ENCODE peak calls at places on chromosome 6, in seven cellular contexts. One of them, this sample, is unnamed.

GRCh38 chr6:106619223-106619622 is 10.1 kb downstream of the RTN4IP1 start:
- DNase-seq in activated effector memory CD4-positive, alpha-beta T cell treated with anti-CD3 and anti-CD28 coated beads, Interleukin-2, amount 50 U/mL, for 16 hours: no peak
- DNase-seq in fibroblast of mammary gland: no peak
- DNase-seq in ovary: no peak
- DNase-seq in BJ: no peak
- DNase-seq in stimulated activated CD8-positive, alpha-beta memory T cell treated with anti-CD3 and anti-CD28 coated beads, Interleukin-7, amount 100 ng/mL, for 48 hours: no peak
- DNase-seq in LoVo: no peak
- DNase-seq in this sample: no peak

GRCh38 chr6:17042422-17043147 is 59.3 kb upstream of the STMND1 start:
- DNase-seq in activated effector memory CD4-positive, alpha-beta T cell treated with anti-CD3 and anti-CD28 coated beads, Interleukin-2, amount 50 U/mL, for 16 hours: no peak
- DNase-seq in fibroblast of mammary gland: peak; percentile 26
- DNase-seq in ovary: no peak
- DNase-seq in BJ: no peak
- DNase-seq in stimulated activated CD8-positive, alpha-beta memory T cell treated with anti-CD3 and anti-CD28 coated beads, Interleukin-7, amount 100 ng/mL, for 48 hours: no peak
- DNase-seq in LoVo: no peak
- DNase-seq in this sample: no peak

GRCh38 chr6:169810066-169810989 is 58.9 kb downstream of the ERMARD start:
- DNase-seq in activated effector memory CD4-positive, alpha-beta T cell treated with anti-CD3 and anti-CD28 coated beads, Interleukin-2, amount 50 U/mL, for 16 hours: no peak
- DNase-seq in fibroblast of mammary gland: no peak
- DNase-seq in ovary: no peak
- DNase-seq in BJ: no peak
- DNase-seq in stimulated activated CD8-positive, alpha-beta memory T cell treated with anti-CD3 and anti-CD28 coated beads, Interleukin-7, amount 100 ng/mL, for 48 hours: no peak
- DNase-seq in LoVo: no peak
- DNase-seq in this sample: peak; percentile 88

GRCh38 chr6:127518710-127519468 is at the start of gene MTCL3:
- DNase-seq in activated effector memory CD4-positive, alpha-beta T cell treated with anti-CD3 and anti-CD28 coated beads, Interleukin-2, amount 50 U/mL, for 16 hours: peak; percentile 87
- DNase-seq in fibroblast of mammary gland: peak; percentile 75
- DNase-seq in ovary: no peak
- DNase-seq in BJ: no peak
- DNase-seq in stimulated activated CD8-positive, alpha-beta memory T cell treated with anti-CD3 and anti-CD28 coated beads, Interleukin-7, amount 100 ng/mL, for 48 hours: peak; percentile 70
- DNase-seq in LoVo: no peak
- DNase-seq in this sample: no peak

GRCh38 chr6:1597121-1597744 is 12.5 kb upstream of the FOXC1 start:
- DNase-seq in activated effector memory CD4-positive, alpha-beta T cell treated with anti-CD3 and anti-CD28 coated beads, Interleukin-2, amount 50 U/mL, for 16 hours: no peak
- DNase-seq in fibroblast of mammary gland: no peak
- DNase-seq in ovary: no peak
- DNase-seq in BJ: no peak
- DNase-seq in stimulated activated CD8-positive, alpha-beta memory T cell treated with anti-CD3 and anti-CD28 coated beads, Interleukin-7, amount 100 ng/mL, for 48 hours: no peak
- DNase-seq in LoVo: no peak
- DNase-seq in this sample: no peak

GRCh38 chr6:135606392-135606791 is 108.9 kb upstream of the AHI1 start:
- DNase-seq in activated effector memory CD4-positive, alpha-beta T cell treated with anti-CD3 and anti-CD28 coated beads, Interleukin-2, amount 50 U/mL, for 16 hours: no peak
- DNase-seq in fibroblast of mammary gland: no peak
- DNase-seq in ovary: no peak
- DNase-seq in BJ: no peak
- DNase-seq in stimulated activated CD8-positive, alpha-beta memory T cell treated with anti-CD3 and anti-CD28 coated beads, Interleukin-7, amount 100 ng/mL, for 48 hours: no peak
- DNase-seq in LoVo: no peak
- DNase-seq in this sample: no peak

GRCh38 chr6:144606041-144606440 is 320.9 kb downstream of the UTRN start:
- DNase-seq in activated effector memory CD4-positive, alpha-beta T cell treated with anti-CD3 and anti-CD28 coated beads, Interleukin-2, amount 50 U/mL, for 16 hours: no peak
- DNase-seq in fibroblast of mammary gland: no peak
- DNase-seq in ovary: no peak
- DNase-seq in BJ: no peak
- DNase-seq in stimulated activated CD8-positive, alpha-beta memory T cell treated with anti-CD3 and anti-CD28 coated beads, Interleukin-7, amount 100 ng/mL, for 48 hours: no peak
- DNase-seq in LoVo: no peak
- DNase-seq in this sample: no peak

GRCh38 chr6:139776051-139776450 is 401.6 kb upstream of the CITED2 start:
- DNase-seq in activated effector memory CD4-positive, alpha-beta T cell treated with anti-CD3 and anti-CD28 coated beads, Interleukin-2, amount 50 U/mL, for 16 hours: no peak
- DNase-seq in fibroblast of mammary gland: no peak
- DNase-seq in ovary: no peak
- DNase-seq in BJ: no peak
- DNase-seq in stimulated activated CD8-positive, alpha-beta memory T cell treated with anti-CD3 and anti-CD28 coated beads, Interleukin-7, amount 100 ng/mL, for 48 hours: no peak
- DNase-seq in LoVo: no peak
- DNase-seq in this sample: no peak

GRCh38 chr6:6910734-6911295 is 196.9 kb upstream of the RREB1 start:
- DNase-seq in activated effector memory CD4-positive, alpha-beta T cell treated with anti-CD3 and anti-CD28 coated beads, Interleukin-2, amount 50 U/mL, for 16 hours: no peak
- DNase-seq in fibroblast of mammary gland: no peak
- DNase-seq in ovary: no peak
- DNase-seq in BJ: no peak
- DNase-seq in stimulated activated CD8-positive, alpha-beta memory T cell treated with anti-CD3 and anti-CD28 coated beads, Interleukin-7, amount 100 ng/mL, for 48 hours: no peak
- DNase-seq in LoVo: no peak
- DNase-seq in this sample: no peak

GRCh38 chr6:56756791-56757582 is 114.3 kb upstream of the DST start:
- DNase-seq in activated effector memory CD4-positive, alpha-beta T cell treated with anti-CD3 and anti-CD28 coated beads, Interleukin-2, amount 50 U/mL, for 16 hours: no peak
- DNase-seq in fibroblast of mammary gland: no peak
- DNase-seq in ovary: no peak
- DNase-seq in BJ: no peak
- DNase-seq in stimulated activated CD8-positive, alpha-beta memory T cell treated with anti-CD3 and anti-CD28 coated beads, Interleukin-7, amount 100 ng/mL, for 48 hours: no peak
- DNase-seq in LoVo: no peak
- DNase-seq in this sample: no peak

GRCh38 chr6:27836783-27837635 is 75.2 kb downstream of the OR2B2 start:
- DNase-seq in activated effector memory CD4-positive, alpha-beta T cell treated with anti-CD3 and anti-CD28 coated beads, Interleukin-2, amount 50 U/mL, for 16 hours: peak; percentile 82
- DNase-seq in fibroblast of mammary gland: peak; percentile 95
- DNase-seq in ovary: peak; percentile 59
- DNase-seq in BJ: peak; percentile 50
- DNase-seq in stimulated activated CD8-positive, alpha-beta memory T cell treated with anti-CD3 and anti-CD28 coated beads, Interleukin-7, amount 100 ng/mL, for 48 hours: peak; percentile 62
- DNase-seq in LoVo: peak; percentile 84
- DNase-seq in this sample: no peak

GRCh38 chr6:145866449-145867401 is 52.1 kb upstream of the FBXO30 start:
- DNase-seq in activated effector memory CD4-positive, alpha-beta T cell treated with anti-CD3 and anti-CD28 coated beads, Interleukin-2, amount 50 U/mL, for 16 hours: no peak
- DNase-seq in fibroblast of mammary gland: no peak
- DNase-seq in ovary: no peak
- DNase-seq in BJ: no peak
- DNase-seq in stimulated activated CD8-positive, alpha-beta memory T cell treated with anti-CD3 and anti-CD28 coated beads, Interleukin-7, amount 100 ng/mL, for 48 hours: no peak
- DNase-seq in LoVo: no peak
- DNase-seq in this sample: no peak

GRCh38 chr6:105484238-105485161 is 81.6 kb upstream of the PREP start:
- DNase-seq in activated effector memory CD4-positive, alpha-beta T cell treated with anti-CD3 and anti-CD28 coated beads, Interleukin-2, amount 50 U/mL, for 16 hours: no peak
- DNase-seq in fibroblast of mammary gland: peak; percentile 58
- DNase-seq in ovary: no peak
- DNase-seq in BJ: no peak
- DNase-seq in stimulated activated CD8-positive, alpha-beta memory T cell treated with anti-CD3 and anti-CD28 coated beads, Interleukin-7, amount 100 ng/mL, for 48 hours: no peak
- DNase-seq in LoVo: peak; percentile 64
- DNase-seq in this sample: no peak

GRCh38 chr6:139443226-139444112 is 69.0 kb upstream of the CITED2 start:
- DNase-seq in activated effector memory CD4-positive, alpha-beta T cell treated with anti-CD3 and anti-CD28 coated beads, Interleukin-2, amount 50 U/mL, for 16 hours: no peak
- DNase-seq in fibroblast of mammary gland: peak; percentile 35
- DNase-seq in ovary: no peak
- DNase-seq in BJ: peak; percentile 54
- DNase-seq in stimulated activated CD8-positive, alpha-beta memory T cell treated with anti-CD3 and anti-CD28 coated beads, Interleukin-7, amount 100 ng/mL, for 48 hours: no peak
- DNase-seq in LoVo: no peak
- DNase-seq in this sample: no peak

GRCh38 chr6:71707059-71707458 is 179.3 kb upstream of the RIMS1 start:
- DNase-seq in activated effector memory CD4-positive, alpha-beta T cell treated with anti-CD3 and anti-CD28 coated beads, Interleukin-2, amount 50 U/mL, for 16 hours: no peak
- DNase-seq in fibroblast of mammary gland: no peak
- DNase-seq in ovary: no peak
- DNase-seq in BJ: no peak
- DNase-seq in stimulated activated CD8-positive, alpha-beta memory T cell treated with anti-CD3 and anti-CD28 coated beads, Interleukin-7, amount 100 ng/mL, for 48 hours: no peak
- DNase-seq in LoVo: no peak
- DNase-seq in this sample: no peak

This sample was measured in mesenteric fat pad.